ENCODE peak calls at places on chromosomes 11 and 22, in eight cellular contexts. E is OCI-LY7; N is uterus; T is keratinocyte; X is prostate gland; V is CD8-positive, alpha-beta memory T cell; M is AG04450; Z is kidney. P is an unnamed sample.

GRCh38 chr22:27997538-27997937 is 78.5 kb upstream of the PITPNB start:
- DNase-seq in M (no peak), Z (peak; percentile 30), T (no peak), E (peak; percentile 24), X (no peak), V (no peak), N (no peak), P (no peak)

GRCh38 chr22:20022231-20023069 is 1.5 kb downstream of the TANGO2 start:
- DNase-seq in M (no peak), Z (peak; percentile 67), N (no peak), X (no peak), E (no peak), T (no peak), V (no peak), P (peak; percentile 47)

GRCh38 chr11:78415338-78415737 is 2.3 kb downstream of the GAB2 start:
- DNase-seq in X (no peak), N (no peak), Z (no peak), E (no peak), M (no peak), V (no peak), T (no peak), P (no peak)

GRCh38 chr11:1874406-1875092 is 17.1 kb downstream of the PRR33 start:
- DNase-seq in X (no peak), E (no peak), N (no peak), T (no peak), V (peak; percentile 0), M (no peak), Z (peak; percentile 64), P (no peak)

GRCh38 chr11:134736251-134737072 is 324.4 kb upstream of the B3GAT1 start:
- DNase-seq in N (no peak), M (no peak), X (no peak), T (no peak), Z (no peak), E (no peak), V (no peak), P (no peak)

GRCh38 chr22:27632451-27633295 is 168.9 kb downstream of the MN1 start:
- DNase-seq in V (no peak), M (no peak), X (no peak), E (no peak), T (no peak), N (no peak), Z (no peak), P (no peak)

GRCh38 chr11:134312223-134312622 is 19.6 kb upstream of the GLB1L2 start:
- DNase-seq in V (no peak), M (no peak), Z (no peak), E (no peak), T (no peak), X (no peak), N (no peak), P (no peak)

GRCh38 chr11:1640076-1640946 is 10.7 kb downstream of the KRTAP5-5 start:
- DNase-seq in Z (peak; percentile 71), V (peak; percentile 20), X (no peak), N (no peak), E (peak; percentile 32), M (no peak), T (no peak), P (no peak)

GRCh38 chr11:64204080-64204440 is 2.5 kb upstream of the FERMT3 start:
- DNase-seq in X (no peak), N (no peak), E (no peak), T (no peak), V (no peak), M (no peak), Z (no peak), P (no peak)

GRCh38 chr11:17752144-17752543 is 17.6 kb downstream of the KCNC1 start:
- DNase-seq in M (no peak), N (no peak), E (no peak), X (no peak), Z (peak; percentile 31), V (no peak), T (no peak), P (no peak)

GRCh38 chr11:16896716-16897115 is 117.5 kb downstream of the PLEKHA7 start:
- DNase-seq in X (no peak), T (no peak), V (no peak), N (no peak), E (no peak), M (no peak), Z (no peak), P (no peak)

GRCh38 chr22:32880061-32880460 is 78.6 kb downstream of the TIMP3 start:
- DNase-seq in M (peak; percentile 34), N (peak; percentile 41), X (no peak), E (no peak), V (no peak), Z (no peak), T (no peak), P (no peak)

DNA sequence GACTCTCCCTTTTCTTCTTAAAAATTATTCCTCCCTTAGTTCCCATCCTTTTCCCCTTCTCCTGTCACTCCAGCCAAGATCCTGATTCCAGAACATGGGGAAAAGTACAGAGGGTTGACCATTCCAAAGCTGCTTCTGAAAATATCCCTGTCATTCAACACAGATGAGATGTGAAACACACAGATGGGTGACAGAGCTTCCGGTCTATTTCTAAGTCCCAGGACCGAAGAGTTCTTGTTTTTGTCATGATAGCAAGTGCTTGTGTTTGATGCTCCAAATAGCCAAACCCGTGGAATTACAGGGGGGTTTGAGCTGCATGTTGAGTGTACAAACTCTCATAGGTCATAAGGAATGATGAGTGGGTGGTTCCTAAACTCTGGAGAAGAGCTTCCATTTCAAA is 57.9 kb downstream of the PARVA start:
- DNase-seq in M (no peak), E (no peak), Z (no peak), X (no peak), T (no peak), N (no peak), V (no peak), P (no peak)
- H3K27ac ChIP-seq in M (peak overlapping the region; percentile 99), E (no peak overlapping the region), Z (no peak overlapping the region), X (peak overlapping the region; percentile 78), T (no peak overlapping the region), N (peak overlapping the region; percentile 87), V (no peak overlapping the region), P (no peak overlapping the region)

GRCh38 chr22:24133187-24133965 is 47.9 kb upstream of the SUSD2 start:
- DNase-seq in V (peak; percentile 7), X (no peak), E (no peak), T (no peak), Z (no peak), M (no peak), N (peak; percentile 38), P (no peak)
- H3K27ac ChIP-seq in V (no peak overlapping the region), X (no peak overlapping the region), E (no peak overlapping the region), T (no peak overlapping the region), Z (no peak overlapping the region), M (no peak overlapping the region), N (no peak overlapping the region), P (no peak overlapping the region)

GRCh38 chr11:115980747-115981475 is 476.7 kb upstream of the CADM1 start:
- DNase-seq in M (no peak), N (peak; percentile 51), E (no peak), Z (no peak), T (no peak), V (no peak), X (no peak), P (no peak)

GRCh38 chr11:115982666-115983065 is 478.5 kb upstream of the CADM1 start:
- DNase-seq in N (no peak), E (no peak), V (no peak), M (no peak), X (no peak), T (no peak), Z (no peak), P (no peak)

GRCh38 chr11:115980336-115980735 is 476.1 kb upstream of the CADM1 start:
- DNase-seq in M (no peak), E (no peak), N (peak; percentile 43), Z (no peak), X (peak; percentile 13), V (no peak), T (no peak), P (no peak)

GRCh38 chr11:115984228-115984627 is 480.0 kb upstream of the CADM1 start:
- DNase-seq in N (no peak), Z (no peak), X (no peak), E (peak; percentile 13), V (no peak), M (no peak), T (no peak), P (no peak)

DNA sequence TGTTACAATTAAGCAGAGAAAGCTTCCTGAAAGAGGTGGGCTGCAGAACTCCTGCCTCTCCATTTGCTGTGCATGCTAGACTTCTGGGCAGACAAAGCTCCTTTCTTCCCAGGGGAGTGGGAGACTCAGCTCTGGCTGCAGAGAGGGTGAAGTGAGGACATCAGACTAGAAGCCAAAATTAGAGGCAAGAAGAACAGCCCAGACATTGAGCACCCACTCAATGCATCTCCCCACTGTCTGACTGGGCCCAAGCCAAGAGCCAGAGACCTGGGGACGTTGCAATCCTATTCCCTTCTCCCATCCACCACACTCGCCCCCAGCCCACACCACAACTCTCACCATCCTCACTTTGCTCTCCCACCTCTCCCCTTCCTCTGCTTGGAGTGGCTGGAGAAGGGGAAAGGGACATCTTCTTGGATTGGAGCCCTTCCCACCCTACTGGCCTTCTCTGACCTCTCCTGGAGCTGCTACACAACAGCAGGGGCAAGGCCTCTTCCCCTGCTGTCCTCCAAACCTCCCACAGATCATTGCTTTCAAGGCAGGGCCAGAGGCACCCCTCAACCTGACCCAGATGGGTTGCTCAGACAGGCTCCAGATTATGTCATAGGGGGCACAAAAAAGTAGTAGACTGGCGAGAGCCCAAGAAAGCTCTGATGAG is 477.7 kb upstream of the CADM1 start:
- DNase-seq in T (no peak), V (no peak), M (no peak), N (no peak), Z (no peak), X (no peak), E (no peak), P (no peak)
- H3K27ac ChIP-seq in T (no peak overlapping the region), V (no peak overlapping the region), M (no peak overlapping the region), N (no peak overlapping the region), Z (no peak overlapping the region), X (no peak overlapping the region), E (no peak overlapping the region), P (no peak overlapping the region)

GRCh38 chr11:70105369-70105754 is 27.2 kb downstream of the ANO1 start:
- DNase-seq in X (no peak), V (no peak), E (no peak), Z (no peak), M (no peak), T (no peak), N (no peak), P (no peak)

GRCh38 chr11:70104419-70104818 is 26.3 kb downstream of the ANO1 start:
- DNase-seq in X (no peak), V (no peak), E (no peak), N (no peak), M (no peak), Z (peak; percentile 85), T (no peak), P (no peak)

GRCh38 chr11:70103256-70103975 is 25.3 kb downstream of the ANO1 start:
- DNase-seq in Z (no peak), X (peak; percentile 31), T (no peak), N (no peak), M (no peak), E (no peak), V (no peak), P (no peak)

GRCh38 chr11:70105755-70106571 is 27.8 kb downstream of the ANO1 start:
- DNase-seq in M (no peak), V (no peak), T (no peak), X (peak; percentile 60), N (peak; percentile 86), Z (no peak), E (no peak), P (no peak)

DNA sequence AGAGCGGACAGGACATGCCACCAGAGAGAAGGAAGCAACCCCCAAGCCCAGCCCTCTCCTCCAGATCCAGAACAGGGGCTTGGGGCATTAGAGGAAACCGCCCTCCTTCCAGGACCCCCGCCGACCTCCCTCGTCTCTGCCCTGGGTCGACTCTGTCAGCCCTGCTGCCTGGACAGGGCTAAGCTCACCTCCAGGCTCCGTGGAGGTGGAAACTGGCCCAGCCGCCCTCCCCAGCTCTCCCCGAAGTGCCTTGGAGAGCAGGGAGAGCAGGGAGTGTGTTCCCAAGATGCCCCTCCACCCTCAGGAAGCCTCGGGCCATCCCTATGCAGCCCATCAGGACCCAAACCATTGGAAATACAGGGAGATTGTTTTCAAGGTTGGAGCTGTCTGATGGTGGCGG is 26.8 kb downstream of the ANO1 start:
- DNase-seq in M (no peak), E (no peak), Z (no peak), T (no peak), N (no peak), X (no peak), V (no peak), P (no peak)
- H3K27ac ChIP-seq in M (no peak overlapping the region), E (no peak overlapping the region), Z (no peak overlapping the region), T (no peak overlapping the region), N (peak overlapping the region; percentile 90), X (no peak overlapping the region), V (no peak overlapping the region), P (no peak overlapping the region)